ENCODE peak calls at places on chromosomes 1 and 21, in five cellular contexts. R is fibroblast of lung, E is BJ, B is endothelial cell of umbilical vein, S is bronchial epithelial cell. L is an unnamed sample.

GRCh38 chr1:145983206-145983675 is 13.1 kb downstream of the TXNIP start:
- DNase-seq in B (no peak), R (no peak), E (no peak), S (no peak), L (no peak)

GRCh38 chr1:77625250-77625649 is 57.2 kb downstream of the ZZZ3 start:
- DNase-seq in B (peak; percentile 69), R (no peak), E (no peak), S (no peak), L (no peak)

GRCh38 chr1:178266619-178267066 is 172.7 kb downstream of the RASAL2 start:
- DNase-seq in R (no peak), S (no peak), E (no peak), B (no peak), L (no peak)

GRCh38 chr1:85093644-85094043 is 45.3 kb upstream of the MCOLN3 start:
- DNase-seq in S (peak; percentile 36), E (no peak), R (no peak), B (no peak), L (no peak)

GRCh38 chr21:42061195-42061865 is 9.8 kb upstream of the UMODL1 start:
- DNase-seq in E (no peak), B (no peak), R (no peak), S (no peak), L (no peak)

GRCh38 chr21:45845790-45846130 is 135.8 kb upstream of the COL6A1 start:
- DNase-seq in S (no peak), R (no peak), E (no peak), B (no peak), L (no peak)

GRCh38 chr1:67823645-67824044 is 9.6 kb downstream of the GNG12 start:
- DNase-seq in R (peak; percentile 29), E (no peak), B (no peak), S (no peak), L (no peak)

GRCh38 chr1:230832466-230832865 is 35.9 kb downstream of the C1orf198 start:
- DNase-seq in E (no peak), R (no peak), S (peak; percentile 33), B (no peak), L (peak; percentile 37)

GRCh38 chr1:223129229-223129851 is 13.7 kb downstream of the TLR5 start:
- DNase-seq in B (peak; percentile 58), R (peak; percentile 33), S (no peak), E (no peak), L (peak; percentile 31)

GRCh38 chr1:209427277-209427676 is 156.2 kb upstream of the CAMK1G start:
- DNase-seq in B (no peak), R (no peak), E (no peak), S (peak; percentile 59), L (no peak)

GRCh38 chr1:11602981-11603380 is 51.2 kb downstream of the FBXO2 start:
- DNase-seq in R (no peak), B (no peak), E (no peak), S (no peak), L (no peak)

GRCh38 chr1:158104891-158105290 is 75.8 kb upstream of the CD1D start:
- DNase-seq in R (no peak), B (no peak), S (no peak), E (no peak), L (no peak)

GRCh38 chr1:210328746-210329488 is at the start of gene HHAT:
- DNase-seq in B (peak; percentile 59), S (peak; percentile 68), E (peak; percentile 33), R (peak; percentile 64), L (peak; percentile 72)

GRCh38 chr1:51329443-51330325 is 678 bp downstream of the TTC39A start:
- DNase-seq in E (no peak), S (no peak), R (no peak), B (no peak), L (no peak)

GRCh38 chr1:232226197-232226681 is 403.7 kb downstream of the SIPA1L2 start:
- DNase-seq in R (peak; percentile 69), S (peak; percentile 71), E (peak; percentile 60), B (peak; percentile 12), L (peak; percentile 69)

GRCh38 chr1:158818991-158819405 is 12.2 kb upstream of the MNDA start:
- DNase-seq in R (no peak), B (no peak), E (no peak), S (no peak), L (no peak)

GRCh38 chr1:95407864-95408291 is 173.9 kb downstream of the RWDD3 start:
- DNase-seq in B (no peak), R (no peak), E (no peak), S (no peak), L (no peak)
- H3K4me3 ChIP-seq in B (no peak overlapping the region), R (no peak overlapping the region), E (no peak overlapping the region), S (no peak overlapping the region), L (no peak overlapping the region)

GRCh38 chr1:83990734-83991133 is 8.2 kb downstream of the TTLL7 start:
- DNase-seq in S (peak; percentile 18), B (no peak), E (no peak), R (no peak), L (no peak)
- TF ChIP-seq CTCF in S (no peak), B (no peak), E (no peak), R (no peak), L (no peak)

GRCh38 chr1:26721669-26722355 is 26.0 kb downstream of the ARID1A start:
- DNase-seq in E (no peak), B (no peak), S (no peak), R (no peak), L (no peak)

GRCh38 chr1:26717066-26717465 is 21.3 kb downstream of the ARID1A start:
- DNase-seq in B (no peak), R (peak; percentile 50), E (no peak), S (no peak), L (peak; percentile 66)

GRCh38 chr1:26723013-26723991 is 27.5 kb downstream of the ARID1A start:
- DNase-seq in E (peak; percentile 98), B (peak; percentile 99), S (peak; percentile 88), R (peak; percentile 98), L (peak; percentile 100)

GRCh38 chr1:26724118-26724517 is 28.3 kb downstream of the ARID1A start:
- DNase-seq in R (no peak), S (no peak), E (no peak), B (no peak), L (no peak)

GRCh38 chr1:26719205-26719604 is 23.4 kb downstream of the ARID1A start:
- DNase-seq in B (no peak), S (no peak), R (no peak), E (no peak), L (no peak)
- H3K4me3 ChIP-seq in B (no peak overlapping the region), S (no peak overlapping the region), R (no peak overlapping the region), E (no peak overlapping the region), L (no peak overlapping the region)

DNA sequence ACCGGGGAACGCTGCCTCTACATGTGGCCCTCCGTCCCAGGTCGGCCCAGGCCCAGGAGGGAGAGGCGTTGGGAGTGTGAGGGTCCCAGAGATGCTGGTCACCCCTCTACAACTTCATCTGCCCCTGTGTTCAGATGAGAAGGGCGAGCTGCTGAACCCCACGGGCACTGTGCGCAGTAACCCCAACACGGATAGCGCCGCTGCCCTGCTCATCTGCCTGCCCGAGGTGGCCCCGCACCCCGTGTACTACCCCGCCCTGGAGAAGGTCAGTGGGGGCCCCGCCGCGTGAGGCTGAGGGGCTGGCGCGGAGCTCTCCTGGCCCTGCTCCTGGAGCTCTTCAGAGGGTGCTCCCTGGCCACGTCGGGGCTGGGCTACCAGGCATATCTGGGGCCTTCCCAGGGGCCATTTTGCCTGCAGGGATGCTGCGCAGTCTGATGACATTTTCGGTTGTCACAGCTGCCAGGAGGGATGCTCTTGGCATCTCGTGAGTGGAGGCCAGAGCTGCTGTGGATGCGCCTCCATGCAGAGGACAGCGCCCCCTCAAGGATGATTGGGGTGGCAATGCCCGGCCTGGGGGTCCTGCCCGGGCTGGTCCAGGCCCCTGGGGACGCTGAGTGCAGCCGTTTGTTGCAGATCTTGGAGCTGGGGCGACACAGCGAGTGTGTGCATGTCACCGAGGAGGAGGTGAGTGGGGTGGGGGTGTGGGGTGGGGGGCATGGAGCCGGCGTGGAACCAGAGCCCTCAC is 68.6 kb downstream of the PIK3CD start:
- DNase-seq in B (no peak), R (no peak), E (no peak), S (no peak), L (no peak)
- TF ChIP-seq CTCF in B (peak; percentile 5), R (no peak), E (no peak), S (no peak), L (no peak)

GRCh38 chr1:114032271-114033218 is 53.3 kb downstream of the OLFML3 start:
- DNase-seq in R (peak; percentile 36), B (no peak), E (peak; percentile 18), S (peak; percentile 85), L (peak; percentile 72)
- H3K4me3 ChIP-seq in R (no peak overlapping the region), B (no peak overlapping the region), E (no peak overlapping the region), S (no peak overlapping the region), L (no peak overlapping the region)

DNA sequence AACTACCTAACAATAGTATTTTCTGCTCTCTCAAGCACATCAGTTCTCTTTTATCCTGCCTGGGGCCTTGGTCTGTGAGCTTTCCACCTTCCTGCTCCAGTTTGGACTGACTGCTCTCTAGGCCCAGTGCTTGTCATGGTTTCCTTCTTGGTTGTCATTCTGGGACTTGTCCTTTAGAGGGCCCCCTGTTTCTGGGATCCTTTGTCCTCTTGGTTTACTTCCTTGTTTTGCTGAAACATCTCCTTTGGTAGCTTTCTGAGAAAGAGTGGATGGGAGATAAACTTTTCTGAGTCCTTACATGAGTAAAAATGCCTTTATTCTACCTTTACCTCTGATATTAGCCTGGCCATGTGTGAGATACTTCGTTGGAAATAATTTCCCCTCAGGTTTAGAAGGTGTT is 4.7 kb downstream of the SLC1A7 start:
- DNase-seq in E (no peak), R (no peak), B (no peak), S (no peak), L (no peak)
- TF ChIP-seq CTCF in E (no peak), R (no peak), B (peak; percentile 6), S (no peak), L (no peak)

GRCh38 chr1:83765125-83765524 is 233.8 kb downstream of the TTLL7 start:
- DNase-seq in B (no peak), S (no peak), E (no peak), R (no peak), L (no peak)

GRCh38 chr1:83766182-83766825 is 232.6 kb downstream of the TTLL7 start:
- DNase-seq in E (no peak), R (no peak), B (no peak), S (no peak), L (no peak)

GRCh38 chr1:83769594-83770321 is 229.2 kb downstream of the TTLL7 start:
- DNase-seq in E (no peak), B (no peak), R (no peak), S (no peak), L (no peak)

GRCh38 chr1:83770322-83770661 is 228.6 kb downstream of the TTLL7 start:
- DNase-seq in R (no peak), S (no peak), B (no peak), E (no peak), L (no peak)

DNA sequence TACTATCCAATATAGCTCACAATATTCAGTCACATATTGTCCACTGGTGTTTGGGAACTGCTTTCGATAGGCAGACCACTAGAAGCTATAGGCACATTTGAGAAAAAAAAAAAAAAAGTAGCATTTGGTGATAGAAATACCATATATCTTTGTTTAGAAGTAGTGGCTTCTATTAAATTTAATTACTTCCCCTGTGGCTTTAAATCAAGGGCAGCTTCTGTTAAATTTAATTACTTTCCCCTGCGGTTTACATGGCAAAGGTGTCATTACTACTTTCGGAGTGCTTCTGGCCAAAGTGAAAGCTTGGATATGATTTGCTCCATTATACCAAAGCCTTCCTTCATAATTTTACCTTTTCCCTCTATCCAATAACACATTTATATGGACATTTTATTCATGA is 229.9 kb downstream of the TTLL7 start:
- DNase-seq in S (no peak), B (no peak), R (no peak), E (no peak), L (no peak)
- H3K4me3 ChIP-seq in S (no peak overlapping the region), B (no peak overlapping the region), R (no peak overlapping the region), E (no peak overlapping the region), L (no peak overlapping the region)

L was measured in AG10803.